ENCODE peak calls at places on chromosomes 7 and 10, in four cellular contexts. B, H, S and F are unnamed samples.

GRCh38 chr10:98429320-98430072 is 14.5 kb upstream of the PYROXD2 start:
- DNase-seq in B (no peak), H (no peak), S (no peak), F (no peak)

GRCh38 chr10:102629661-102630614 is 14.3 kb upstream of the TRIM8 start:
- DNase-seq in B (peak; percentile 32), H (peak; percentile 60), S (no peak), F (no peak)

GRCh38 chr7:150361402-150361801 is 7.2 kb upstream of the REPIN1 start:
- DNase-seq in B (no peak), H (no peak), S (no peak), F (no peak)

GRCh38 chr7:23181684-23182553 is at the start of gene NUP42:
- DNase-seq in B (peak; percentile 99), H (peak; percentile 98), S (peak; percentile 97), F (peak; percentile 94)

GRCh38 chr10:102413053-102413705 is 5.4 kb downstream of the PSD start:
- DNase-seq in B (peak; percentile 31), H (no peak), S (no peak), F (peak; percentile 45)

GRCh38 chr7:6424702-6425072 is 23.1 kb downstream of the DAGLB start:
- DNase-seq in B (no peak), H (no peak), S (no peak), F (no peak)

GRCh38 chr7:101870361-101871062 is 53.1 kb downstream of the CUX1 start:
- DNase-seq in B (peak; percentile 78), H (no peak), S (no peak), F (peak; percentile 57)

GRCh38 chr7:128713794-128714193 is 25.4 kb upstream of the CALU start:
- DNase-seq in B (no peak), H (no peak), S (no peak), F (no peak)

GRCh38 chr10:34098817-34099567 is 716.1 kb downstream of the PARD3 start:
- DNase-seq in B (no peak), H (no peak), S (no peak), F (no peak)

GRCh38 chr10:72099054-72099921 is 10.9 kb upstream of the SPOCK2 start:
- DNase-seq in B (no peak), H (no peak), S (no peak), F (peak; percentile 13)

GRCh38 chr7:31096198-31096881 is 44.2 kb downstream of the ADCYAP1R1 start:
- DNase-seq in B (no peak), H (no peak), S (no peak), F (no peak)

GRCh38 chr7:79612027-79612426 is 158.6 kb upstream of the MAGI2 start:
- DNase-seq in B (no peak), H (no peak), S (no peak), F (no peak)
- TF ChIP-seq CHD2 in B (no peak), H (no peak), S (no peak), F (no peak)

GRCh38 chr7:55574062-55574717 is 1.9 kb upstream of the VOPP1 start:
- DNase-seq in B (no peak), H (no peak), S (no peak), F (no peak)
- TF ChIP-seq CHD2 in B (no peak), H (no peak), S (no peak), F (no peak)

GRCh38 chr7:158633055-158633956 is 45.7 kb upstream of the PTPRN2 start:
- DNase-seq in B (no peak), H (no peak), S (peak; percentile 11), F (no peak)
- TF ChIP-seq CHD2 in B (no peak), H (no peak), S (no peak), F (no peak)

GRCh38 chr7:98280296-98280695 is 1.2 kb upstream of the BRI3 start:
- DNase-seq in B (no peak), H (no peak), S (no peak), F (no peak)

GRCh38 chr7:98278408-98278807 is 3.1 kb upstream of the BRI3 start:
- DNase-seq in B (no peak), H (no peak), S (no peak), F (no peak)

GRCh38 chr7:98280791-98281756 is at the start of gene BRI3:
- DNase-seq in B (peak; percentile 90), H (peak; percentile 58), S (peak; percentile 12), F (peak; percentile 92)

GRCh38 chr7:98278936-98279335 is 2.5 kb upstream of the BRI3 start:
- DNase-seq in B (no peak), H (no peak), S (no peak), F (no peak)

GRCh38 chr7:98276241-98276761 is 5.2 kb upstream of the BRI3 start:
- DNase-seq in B (peak; percentile 82), H (no peak), S (no peak), F (no peak)
- TF ChIP-seq CHD2 in B (no peak), H (no peak), S (no peak), F (no peak)

DNA sequence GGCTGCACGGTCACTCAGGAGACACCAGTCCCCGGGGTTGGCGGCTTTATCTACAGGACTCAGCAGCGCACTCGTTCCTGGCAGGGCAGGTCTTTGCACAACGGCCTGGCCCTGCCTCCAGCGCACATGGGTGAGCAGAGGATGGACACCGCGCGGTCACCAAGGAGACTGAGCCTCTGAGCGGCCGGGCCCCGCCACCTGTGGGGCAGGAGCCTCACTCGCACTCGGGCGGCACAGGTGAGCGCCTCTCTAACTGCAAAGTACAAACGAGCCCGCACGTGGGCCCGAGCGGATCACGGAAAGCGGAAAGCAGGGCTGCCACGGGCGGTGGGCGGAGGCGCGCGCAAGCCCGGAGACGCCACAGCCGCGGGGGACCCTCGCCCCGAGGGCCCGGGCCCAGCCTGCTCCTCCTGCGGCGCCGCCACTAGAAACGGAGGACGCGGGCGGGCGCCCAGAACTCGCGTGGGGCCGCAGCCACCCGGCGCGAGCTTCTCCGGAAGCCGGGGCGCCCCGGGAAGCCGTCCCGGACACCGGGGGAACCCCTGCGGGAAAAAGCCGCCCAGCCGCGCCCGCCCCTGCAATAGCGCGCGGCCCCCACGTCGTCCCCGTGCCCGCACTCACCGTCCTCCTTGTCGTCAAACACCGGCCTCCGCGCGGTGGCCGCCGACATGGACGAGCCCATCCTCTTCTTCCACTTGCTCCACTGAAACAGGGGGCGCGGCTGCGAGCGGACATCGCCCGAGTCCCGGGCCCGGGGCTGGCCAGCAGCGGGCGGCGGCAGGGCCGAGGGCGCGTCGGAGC is 599 bp downstream of the STK32C start:
- DNase-seq in B (peak; percentile 79), H (no peak), S (no peak), F (no peak)
- TF ChIP-seq CHD2 in B (no peak), H (no peak), S (no peak), F (no peak)

GRCh38 chr10:79182763-79183467 is 114.1 kb downstream of the ZMIZ1 start:
- DNase-seq in B (no peak), H (no peak), S (no peak), F (peak; percentile 57)
- TF ChIP-seq CHD2 in B (no peak), H (no peak), S (no peak), F (no peak)

DNA sequence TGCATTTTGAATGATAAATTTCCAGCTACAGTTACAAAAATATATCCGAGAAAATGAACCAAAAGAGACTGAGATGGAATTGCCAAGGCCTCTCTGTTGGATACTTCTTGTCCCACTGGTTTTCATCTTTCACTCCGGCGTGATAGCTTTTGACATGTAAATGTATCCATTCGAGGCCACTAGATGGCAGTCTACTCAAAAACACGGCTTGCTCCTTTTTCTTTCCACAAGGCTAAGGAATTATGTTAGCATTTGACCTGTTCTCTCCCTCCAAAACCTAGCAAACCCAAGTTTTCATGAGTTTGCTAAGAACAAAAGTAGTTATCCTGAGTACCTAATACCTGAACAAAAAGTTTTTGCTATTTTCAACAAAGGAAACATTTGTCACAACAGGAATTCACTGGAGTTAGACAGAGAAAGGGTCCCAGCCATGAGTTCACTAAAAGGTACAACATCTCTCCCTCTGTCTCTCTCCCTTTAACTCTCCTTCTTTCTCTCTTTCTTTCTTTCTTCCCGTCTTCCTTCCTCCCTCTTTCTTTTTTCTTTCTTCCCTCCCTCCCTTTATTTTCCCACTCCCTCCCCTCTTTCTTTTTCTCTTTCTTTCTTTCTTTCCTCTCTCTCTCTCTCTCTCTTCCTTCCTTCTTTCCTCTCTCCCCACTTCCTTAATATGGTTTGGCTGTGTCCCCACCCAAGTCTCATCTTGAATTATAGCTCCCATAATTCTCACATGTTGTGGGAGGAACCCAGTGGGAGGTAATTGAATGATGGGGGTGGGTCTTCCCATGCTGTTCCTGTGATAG is 207.9 kb upstream of the MYO3A start:
- DNase-seq in B (peak; percentile 66), H (no peak), S (no peak), F (peak; percentile 36)
- TF ChIP-seq CHD2 in B (no peak), H (no peak), S (no peak), F (no peak)

GRCh38 chr10:3484306-3485187 is 300.5 kb downstream of the KLF6 start:
- DNase-seq in B (no peak), H (no peak), S (peak; percentile 53), F (no peak)

GRCh38 chr10:3481000-3481335 is 304.0 kb downstream of the KLF6 start:
- DNase-seq in B (no peak), H (no peak), S (no peak), F (no peak)

GRCh38 chr10:3481496-3481895 is 303.5 kb downstream of the KLF6 start:
- DNase-seq in B (no peak), H (no peak), S (no peak), F (no peak)

GRCh38 chr10:3480281-3480999 is 304.6 kb downstream of the KLF6 start:
- DNase-seq in B (no peak), H (no peak), S (no peak), F (no peak)

DNA sequence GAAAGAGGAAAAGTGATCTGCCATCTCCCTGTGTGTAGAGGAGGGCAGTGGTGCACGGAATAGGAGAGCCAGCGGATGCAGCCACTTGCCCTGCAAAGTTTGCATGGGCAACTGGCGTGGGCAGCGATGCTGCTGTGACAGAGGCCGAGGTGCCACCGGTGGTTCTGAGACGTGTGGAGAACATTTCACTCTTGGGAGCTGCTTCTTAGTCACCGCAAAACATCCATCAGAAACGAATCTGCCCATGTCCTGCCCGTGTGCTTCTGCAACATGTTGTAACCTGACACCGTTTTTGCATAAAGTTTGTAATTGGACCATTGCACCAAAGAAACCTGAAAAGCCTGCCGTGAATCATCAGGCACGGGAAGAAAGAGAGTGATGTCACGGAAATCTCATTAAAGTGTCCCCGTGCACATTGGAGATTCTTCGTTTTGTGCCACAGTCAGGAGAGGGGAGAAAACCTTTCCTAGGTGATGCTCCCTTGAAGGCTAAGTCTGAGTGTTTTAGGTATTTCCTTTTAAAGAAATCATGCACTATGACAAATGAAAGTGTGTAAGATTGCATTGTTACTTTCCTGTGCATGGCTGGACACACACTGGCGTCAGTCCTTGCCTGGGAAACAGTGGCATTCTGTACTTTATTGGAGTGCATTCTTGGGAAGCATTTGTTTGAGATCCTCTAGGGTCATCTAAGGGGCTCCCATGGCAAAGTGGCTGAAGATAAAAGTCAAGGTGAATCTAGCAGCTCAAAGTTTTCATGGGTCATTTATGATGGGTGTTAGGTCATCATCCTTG is 302.6 kb downstream of the KLF6 start:
- DNase-seq in B (peak; percentile 69), H (no peak), S (peak; percentile 51), F (peak; percentile 15)
- TF ChIP-seq CHD2 in B (no peak), H (no peak), S (no peak), F (no peak)

GRCh38 chr7:130240240-130240639 is 26.4 kb upstream of the CPA2 start:
- DNase-seq in B (no peak), H (no peak), S (no peak), F (no peak)

GRCh38 chr7:130242198-130243014 is 24.3 kb upstream of the CPA2 start:
- DNase-seq in B (peak; percentile 35), H (no peak), S (peak; percentile 17), F (peak; percentile 76)
- TF ChIP-seq CHD2 in B (no peak), H (no peak), S (no peak), F (no peak)